ENCODE peak calls at places on chromosomes 12 and 14, in eight cellular contexts. H is fibroblast of pulmonary artery, G is stomach, I is GM12865, W is body of pancreas, E is fibroblast of the aortic adventitia, O is HCT116, P is mammary epithelial cell. U is an unnamed sample.

GRCh38 chr14:50060871-50061663 is 55.3 kb downstream of the VCPKMT start:
- DNase-seq in H (peak), G (no peak), I (peak), W (peak), E (peak), O (no peak), P (peak), U (peak)

GRCh38 chr14:104881369-104881979 is 16.4 kb downstream of the CEP170B start:
- DNase-seq in H (no peak), G (no peak), I (peak), W (peak), E (no peak), O (no peak), P (no peak), U (no peak)

GRCh38 chr12:121767525-121768016 is 25.9 kb downstream of the RHOF start:
- DNase-seq in H (peak), G (no peak), I (no peak), W (no peak), E (peak), O (no peak), P (no peak), U (no peak)

GRCh38 chr12:117212563-117213190 is 22.4 kb upstream of the FBXO21 start:
- DNase-seq in H (peak), G (peak), I (peak), W (peak), E (peak), O (peak), P (peak), U (peak)

GRCh38 chr14:74014299-74014698 is 4.8 kb downstream of the ENTPD5 start:
- DNase-seq in H (peak), G (no peak), I (no peak), W (no peak), E (no peak), O (no peak), P (no peak), U (no peak)

GRCh38 chr14:62280366-62280765 is 518.1 kb downstream of the SNAPC1 start:
- DNase-seq in H (no peak), G (no peak), I (no peak), W (no peak), E (no peak), O (no peak), P (no peak), U (no peak)

GRCh38 chr12:71439362-71439612 is 311 bp upstream of the LGR5 start:
- DNase-seq in H (no peak), G (no peak), I (no peak), W (no peak), E (no peak), O (no peak), P (no peak), U (no peak)

GRCh38 chr14:67538501-67538900 is 5.4 kb downstream of the PLEKHH1 start:
- DNase-seq in H (no peak), G (no peak), I (no peak), W (no peak), E (no peak), O (no peak), P (peak), U (no peak)

GRCh38 chr12:68236421-68237059 is 10.9 kb upstream of the IL26 start:
- DNase-seq in H (no peak), G (no peak), I (peak), W (peak), E (peak), O (no peak), P (peak), U (peak)

GRCh38 chr12:31004666-31005065 is 69.0 kb upstream of the DDX11 start:
- DNase-seq in H (no peak), G (no peak), I (no peak), W (peak), E (no peak), O (no peak), P (no peak), U (no peak)

GRCh38 chr14:67851785-67852410 is 32.3 kb downstream of the RAD51B start:
- DNase-seq in H (no peak), G (no peak), I (no peak), W (no peak), E (no peak), O (no peak), P (no peak), U (no peak)

GRCh38 chr12:28539691-28540323 is 349.6 kb downstream of the CCDC91 start:
- DNase-seq in H (no peak), G (no peak), I (no peak), W (no peak), E (no peak), O (no peak), P (no peak), U (no peak)

GRCh38 chr14:61178226-61179060 is 102.7 kb downstream of the TMEM30B start:
- DNase-seq in H (peak), G (no peak), I (peak), W (no peak), E (peak), O (peak), P (peak), U (peak)

GRCh38 chr12:3598896-3599295 is 107.9 kb downstream of the PRMT8 start:
- DNase-seq in H (no peak), G (no peak), I (no peak), W (no peak), E (no peak), O (no peak), P (no peak), U (no peak)

GRCh38 chr12:100675432-100675831 is 101.9 kb downstream of the GAS2L3 start:
- DNase-seq in H (peak), G (no peak), I (no peak), W (peak), E (no peak), O (no peak), P (peak), U (peak)

GRCh38 chr12:45828402-45828801 is 98.9 kb downstream of the ARID2 start:
- DNase-seq in H (no peak), G (no peak), I (peak), W (no peak), E (no peak), O (no peak), P (no peak), U (no peak)

GRCh38 chr14:76125506-76125905 is 26.2 kb upstream of the GPATCH2L start:
- DNase-seq in H (no peak), G (no peak), I (no peak), W (no peak), E (no peak), O (no peak), P (no peak), U (no peak)

GRCh38 chr12:54431911-54432814 is 13.1 kb upstream of the ITGA5 start:
- DNase-seq in H (peak), G (peak), I (no peak), W (peak), E (peak), O (no peak), P (peak), U (peak)

GRCh38 chr12:46786774-46787173 is 39.0 kb downstream of the SLC38A4 start:
- DNase-seq in H (peak), G (no peak), I (no peak), W (no peak), E (peak), O (no peak), P (peak), U (no peak)

GRCh38 chr12:1314523-1314922 is 279.9 kb downstream of the FBXL14 start:
- DNase-seq in H (no peak), G (no peak), I (no peak), W (no peak), E (no peak), O (no peak), P (no peak), U (no peak)

GRCh38 chr12:117863004-117863709 is 105.6 kb downstream of the KSR2 start:
- DNase-seq in H (no peak), G (no peak), I (no peak), W (no peak), E (no peak), O (no peak), P (peak), U (no peak)

GRCh38 chr14:91924871-91925726 is 22.4 kb downstream of the FBLN5 start:
- DNase-seq in H (peak), G (no peak), I (no peak), W (no peak), E (peak), O (no peak), P (peak), U (no peak)

DNA sequence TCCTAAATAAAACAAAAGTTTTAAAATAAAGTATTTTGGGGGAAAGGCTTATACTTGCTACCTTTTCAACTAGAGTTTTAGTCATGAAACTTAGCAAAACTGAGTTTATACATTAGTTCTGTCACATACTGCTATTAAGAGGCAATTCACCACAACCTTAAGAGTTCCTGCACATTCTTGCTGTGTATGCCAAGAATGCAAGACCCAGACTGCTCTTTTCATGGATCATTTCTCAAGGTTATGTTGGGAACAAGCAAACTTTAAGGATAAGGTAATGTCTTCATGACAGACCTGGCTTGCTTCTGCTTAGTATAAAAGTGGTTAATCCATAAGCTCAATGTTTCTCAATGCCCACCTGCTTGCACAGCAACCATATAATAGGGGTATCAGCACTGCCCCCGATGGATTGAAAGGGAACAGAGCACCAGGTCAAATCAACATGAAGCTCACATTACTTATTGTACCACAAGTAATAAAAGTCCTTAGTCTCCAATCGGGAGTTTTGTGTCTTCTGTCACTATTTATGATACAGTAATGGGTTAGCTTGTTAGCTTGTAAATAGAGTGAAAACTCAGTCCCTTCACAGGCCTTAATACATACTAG is 67.6 kb downstream of the KIF21A start:
- DNase-seq in H (no peak), G (no peak), I (peak), W (no peak), E (no peak), O (peak), P (no peak), U (peak)
- TF ChIP-seq CTCF in H (peak), G (no peak), I (peak), W (no peak), E (peak), O (peak), P (no peak), U (no peak)

DNA sequence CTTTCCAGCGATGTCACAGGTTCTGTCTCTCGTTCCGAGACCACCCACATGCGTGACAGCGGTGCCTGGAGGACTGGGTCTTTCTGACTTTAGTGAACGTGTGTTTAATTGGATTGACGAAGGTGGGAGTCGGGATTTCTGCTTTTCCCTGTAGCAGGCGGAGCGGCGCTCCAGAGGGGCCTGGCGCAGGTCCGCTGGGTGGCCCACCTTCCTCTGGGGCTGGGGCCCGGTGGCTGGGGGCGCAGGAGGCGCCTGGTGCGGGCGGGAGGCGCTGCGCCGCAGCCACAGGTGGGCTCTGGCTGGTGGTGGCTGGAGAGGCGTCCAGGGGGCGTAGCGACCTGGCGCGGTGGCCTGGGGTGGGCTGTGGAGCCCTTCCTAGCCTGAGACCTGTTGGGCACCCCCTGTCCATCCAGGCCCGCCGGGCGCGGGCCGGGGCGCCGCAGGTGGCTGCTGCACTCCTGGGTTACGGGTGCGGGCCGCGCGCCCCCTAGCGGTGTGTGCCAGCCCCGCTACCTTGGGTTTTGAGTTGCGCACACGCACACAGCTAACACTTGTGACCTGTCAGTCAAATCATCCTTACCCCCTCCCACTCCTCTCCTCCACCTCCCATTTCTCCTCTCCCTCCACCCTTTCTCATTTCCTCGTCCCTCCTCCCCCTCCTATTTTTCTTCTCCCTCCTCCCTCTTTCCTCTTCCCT is 2.0 kb downstream of the MEG3 start:
- DNase-seq in H (peak), G (no peak), I (no peak), W (peak), E (peak), O (no peak), P (peak), U (no peak)
- TF ChIP-seq CTCF in H (peak), G (no peak), I (no peak), W (peak), E (peak), O (no peak), P (peak), U (peak)

DNA sequence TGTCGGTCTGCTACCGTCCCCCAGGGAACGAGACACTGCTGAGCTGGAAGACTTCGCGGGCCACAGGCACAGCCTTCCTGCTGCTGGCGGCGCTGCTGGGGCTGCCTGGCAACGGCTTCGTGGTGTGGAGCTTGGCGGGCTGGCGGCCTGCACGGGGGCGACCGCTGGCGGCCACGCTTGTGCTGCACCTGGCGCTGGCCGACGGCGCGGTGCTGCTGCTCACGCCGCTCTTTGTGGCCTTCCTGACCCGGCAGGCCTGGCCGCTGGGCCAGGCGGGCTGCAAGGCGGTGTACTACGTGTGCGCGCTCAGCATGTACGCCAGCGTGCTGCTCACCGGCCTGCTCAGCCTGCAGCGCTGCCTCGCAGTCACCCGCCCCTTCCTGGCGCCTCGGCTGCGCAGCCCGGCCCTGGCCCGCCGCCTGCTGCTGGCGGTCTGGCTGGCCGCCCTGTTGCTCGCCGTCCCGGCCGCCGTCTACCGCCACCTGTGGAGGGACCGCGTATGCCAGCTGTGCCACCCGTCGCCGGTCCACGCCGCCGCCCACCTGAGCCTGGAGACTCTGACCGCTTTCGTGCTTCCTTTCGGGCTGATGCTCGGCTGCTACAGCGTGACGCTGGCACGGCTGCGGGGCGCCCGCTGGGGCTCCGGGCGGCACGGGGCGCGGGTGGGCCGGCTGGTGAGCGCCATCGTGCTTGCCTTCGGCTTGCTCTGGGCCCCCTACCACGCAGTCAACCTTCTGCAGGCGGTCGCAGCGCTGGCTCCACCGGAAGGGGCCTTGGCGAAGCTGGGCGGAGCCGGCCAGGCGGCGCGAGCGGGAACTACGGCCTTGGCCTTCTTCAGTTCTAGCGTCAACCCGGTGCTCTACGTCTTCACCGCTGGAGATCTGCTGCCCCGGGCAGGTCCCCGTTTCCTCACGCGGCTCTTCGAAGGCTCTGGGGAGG is at the start of gene LTB4R:
- DNase-seq in H (peak), G (peak), I (peak), W (peak), E (peak), O (no peak), P (peak), U (peak)
- TF ChIP-seq CTCF in H (no peak), G (peak), I (peak), W (peak), E (peak), O (no peak), P (peak), U (peak)

GRCh38 chr14:97444248-97444647 is 647.1 kb downstream of the VRK1 start:
- DNase-seq in H (no peak), G (no peak), I (no peak), W (no peak), E (no peak), O (no peak), P (no peak), U (no peak)

GRCh38 chr14:97442363-97442762 is 645.2 kb downstream of the VRK1 start:
- DNase-seq in H (no peak), G (no peak), I (peak), W (no peak), E (no peak), O (no peak), P (no peak), U (peak)

GRCh38 chr14:97443412-97443811 is 646.2 kb downstream of the VRK1 start:
- DNase-seq in H (no peak), G (no peak), I (peak), W (no peak), E (no peak), O (no peak), P (no peak), U (no peak)

GRCh38 chr14:97445367-97445766 is 648.2 kb downstream of the VRK1 start:
- DNase-seq in H (no peak), G (no peak), I (peak), W (no peak), E (no peak), O (no peak), P (no peak), U (no peak)

DNA sequence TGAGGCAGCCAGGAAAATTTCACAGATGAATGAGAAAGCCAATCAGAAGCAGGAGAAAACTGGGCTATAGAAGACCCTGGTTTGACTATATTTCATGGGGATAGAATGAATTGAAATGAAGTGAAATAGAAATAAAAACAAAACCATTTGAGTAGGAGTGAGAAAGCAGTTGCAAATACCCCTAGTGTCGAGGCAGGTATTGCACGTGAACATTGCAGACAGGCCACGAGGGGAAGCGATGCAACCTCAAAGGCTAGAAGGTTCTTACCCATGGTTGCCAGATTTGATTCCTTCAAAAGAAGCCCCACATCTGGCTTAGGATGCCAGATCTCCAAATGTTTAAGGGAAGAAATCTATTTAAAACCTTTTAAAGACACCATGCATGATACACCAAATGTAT is 648.9 kb downstream of the VRK1 start:
- DNase-seq in H (no peak), G (no peak), I (peak), W (no peak), E (no peak), O (no peak), P (no peak), U (peak)
- TF ChIP-seq CTCF in H (no peak), G (no peak), I (peak), W (no peak), E (no peak), O (peak), P (no peak), U (peak)